ENCODE peak calls at places on chromosomes 5 and 9, in five cellular contexts. W is H9, T is neuronal stem cell, N is H1, F is mesenchymal stem cell. C is an unnamed sample.

GRCh38 chr5:157004893-157005551 is 42.0 kb upstream of the TIMD4 start:
- DNase-seq in W (no peak), T (no peak), N (no peak), F (peak), C (no peak)

GRCh38 chr9:121895836-121896544 is 197.1 kb downstream of the TTLL11 start:
- DNase-seq in W (no peak), T (no peak), N (no peak), F (no peak), C (peak)

GRCh38 chr5:69493235-69493925 is 790 bp downstream of the OCLN start:
- DNase-seq in W (peak), T (peak), N (no peak), F (peak), C (peak)

GRCh38 chr9:110994771-110995241 is 43.5 kb downstream of the LPAR1 start:
- DNase-seq in W (no peak), T (no peak), N (no peak), F (peak), C (no peak)

GRCh38 chr9:70874451-70874850 is 247.0 kb downstream of the TRPM3 start:
- DNase-seq in W (no peak), T (no peak), N (no peak), F (no peak), C (no peak)

GRCh38 chr9:125460883-125461475 is 199.4 kb downstream of the GAPVD1 start:
- DNase-seq in W (no peak), T (no peak), N (no peak), F (peak), C (no peak)

GRCh38 chr9:86955003-86955402 is 7.7 kb upstream of the GAS1 start:
- DNase-seq in W (no peak), T (no peak), N (no peak), F (no peak), C (no peak)

GRCh38 chr9:72025956-72026355 is 34.5 kb downstream of the C9orf57 start:
- DNase-seq in W (no peak), T (no peak), N (no peak), F (no peak), C (no peak)

GRCh38 chr5:127961006-127961763 is 122.4 kb upstream of the SLC12A2 start:
- DNase-seq in W (no peak), T (no peak), N (no peak), F (no peak), C (no peak)

GRCh38 chr5:157265714-157266285 is at the start of gene CYFIP2:
- DNase-seq in W (peak), T (peak), N (no peak), F (peak), C (peak)

GRCh38 chr5:530001-530400 is 5.8 kb upstream of the SLC9A3 start:
- DNase-seq in W (no peak), T (no peak), N (no peak), F (no peak), C (no peak)

GRCh38 chr9:110712955-110713354 is 44.4 kb downstream of the MUSK start:
- DNase-seq in W (no peak), T (no peak), N (no peak), F (no peak), C (no peak)

GRCh38 chr9:119689879-119690278 is 320.6 kb upstream of the BRINP1 start:
- DNase-seq in W (no peak), T (peak), N (no peak), F (no peak), C (no peak)

GRCh38 chr5:11164456-11165286 is 403.6 kb upstream of the DAP start:
- DNase-seq in W (no peak), T (no peak), N (no peak), F (no peak), C (no peak)

GRCh38 chr5:156473271-156473935 is 146.4 kb downstream of the SGCD start:
- DNase-seq in W (no peak), T (no peak), N (no peak), F (peak), C (peak)

GRCh38 chr5:42570946-42571625 is 147.8 kb downstream of the GHR start:
- DNase-seq in W (no peak), T (no peak), N (no peak), F (peak), C (no peak)

GRCh38 chr9:36144322-36145206 is 8.0 kb downstream of the GLIPR2 start:
- DNase-seq in W (no peak), T (no peak), N (no peak), F (no peak), C (no peak)

GRCh38 chr9:99489043-99489378 is 266.9 kb downstream of the SEC61B start:
- DNase-seq in W (no peak), T (no peak), N (no peak), F (peak), C (no peak)

GRCh38 chr9:105191508-105192118 is 52.8 kb upstream of the SLC44A1 start:
- DNase-seq in W (no peak), T (no peak), N (no peak), F (peak), C (no peak)

GRCh38 chr5:159097461-159098284 is 2.0 kb downstream of the EBF1 start:
- DNase-seq in W (peak), T (peak), N (no peak), F (peak), C (no peak)

GRCh38 chr9:30978000-30978399 is 1406.4 kb upstream of the ACO1 start:
- DNase-seq in W (peak), T (no peak), N (no peak), F (no peak), C (no peak)

GRCh38 chr9:116646661-116647514 is 40.2 kb upstream of the TRIM32 start:
- DNase-seq in W (no peak), T (peak), N (no peak), F (peak), C (peak)

GRCh38 chr9:70580593-70581195 is 166.2 kb upstream of the KLF9 start:
- DNase-seq in W (no peak), T (no peak), N (no peak), F (no peak), C (no peak)

GRCh38 chr5:149265559-149265958 is 6.1 kb upstream of the AFAP1L1 start:
- DNase-seq in W (no peak), T (no peak), N (no peak), F (peak), C (no peak)

GRCh38 chr9:127014210-127014609 is 99.6 kb downstream of the RALGPS1 start:
- DNase-seq in W (no peak), T (no peak), N (no peak), F (no peak), C (no peak)

GRCh38 chr5:28542968-28543367 is 1504.6 kb upstream of the CDH9 start:
- DNase-seq in W (no peak), T (no peak), N (no peak), F (peak), C (no peak)
- H2BK12ac ChIP-seq in W (no peak), T (no peak), N (no peak), F (no peak), C (no peak)

DNA sequence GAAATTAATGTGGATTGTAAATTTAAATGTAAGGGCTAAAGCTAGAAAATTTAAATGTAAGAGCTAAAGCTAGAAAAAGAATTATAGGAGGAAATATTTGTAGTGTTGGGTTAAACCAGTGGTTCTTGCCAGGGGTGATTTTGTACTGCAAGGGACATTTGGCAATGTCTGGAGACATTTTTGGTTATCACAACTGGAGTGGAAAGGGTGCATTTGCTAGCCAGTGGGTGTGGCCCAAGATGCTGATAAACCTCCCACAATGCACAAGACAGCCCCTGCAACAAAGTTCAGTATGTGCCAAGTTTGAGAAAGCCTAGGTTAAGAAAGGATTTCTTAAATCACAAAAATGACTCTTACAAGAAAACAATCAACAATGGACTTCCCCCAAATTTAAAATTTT is 31.6 kb upstream of the ELL2 start:
- DNase-seq in W (no peak), T (no peak), N (no peak), F (no peak), C (no peak)
- H3K27ac ChIP-seq in W (no peak), T (no peak), N (no peak), F (no peak), C (no peak)

DNA sequence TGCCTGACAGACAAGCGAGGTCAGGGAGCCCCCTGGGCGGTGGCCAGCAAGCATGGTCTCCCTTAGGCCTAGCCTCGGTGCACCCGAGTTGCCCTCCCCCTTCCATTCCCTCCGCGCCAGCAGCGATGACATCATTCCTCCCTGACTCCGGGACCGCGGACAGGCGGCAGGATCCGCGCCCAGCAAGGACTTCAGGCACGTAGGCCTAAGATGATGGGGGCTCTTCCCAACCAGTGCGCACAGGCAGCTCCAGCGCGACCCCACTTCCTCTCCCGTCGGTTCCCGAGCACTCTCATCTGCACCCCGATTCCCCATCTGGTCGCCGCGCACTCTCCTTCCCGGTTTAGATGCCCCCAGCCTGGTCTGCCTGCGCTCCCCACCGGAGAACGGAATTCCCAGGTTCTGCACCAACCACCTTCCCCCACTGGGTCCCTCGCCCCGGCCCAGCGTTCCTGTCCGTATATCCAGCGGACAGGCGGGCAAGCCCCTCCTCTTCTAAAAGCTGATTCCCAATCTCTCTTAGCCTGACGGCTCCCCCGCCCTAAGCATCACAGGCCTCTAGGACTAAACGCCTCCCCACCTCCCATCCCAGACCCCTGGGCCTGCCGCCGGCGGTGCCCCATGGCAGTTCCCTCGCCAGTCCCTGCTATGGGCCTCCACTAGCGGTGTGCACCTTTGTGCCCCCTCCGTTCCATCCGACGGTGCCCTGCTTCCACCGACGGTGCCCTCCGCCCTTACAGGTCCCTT is 931 bp downstream of the FAM219A start:
- DNase-seq in W (peak), T (peak), N (peak), F (peak), C (peak)
- H2BK5ac ChIP-seq in W (no peak), T (no peak), N (no peak), F (no peak), C (no peak)

GRCh38 chr9:101487443-101487855 is 46.2 kb upstream of the RNF20 start:
- DNase-seq in W (no peak), T (no peak), N (no peak), F (no peak), C (no peak)

GRCh38 chr9:101481296-101481695 is 45.7 kb upstream of the ALDOB start:
- DNase-seq in W (no peak), T (no peak), N (no peak), F (no peak), C (no peak)

GRCh38 chr9:101484046-101484445 is 48.5 kb upstream of the ALDOB start:
- DNase-seq in W (no peak), T (no peak), N (no peak), F (no peak), C (no peak)

GRCh38 chr9:101486693-101487442 is 46.8 kb upstream of the RNF20 start:
- DNase-seq in W (peak), T (peak), N (peak), F (peak), C (no peak)

GRCh38 chr9:101485873-101486692 is 47.6 kb upstream of the RNF20 start:
- DNase-seq in W (peak), T (peak), N (peak), F (peak), C (peak)
- H2BK12ac ChIP-seq in W (no peak), T (no peak), N (peak), F (no peak), C (no peak)

GRCh38 chr5:80502795-80503194 is 14.9 kb downstream of the FAM151B start:
- DNase-seq in W (no peak), T (no peak), N (no peak), F (no peak), C (no peak)
- H3K27ac ChIP-seq in W (no peak), T (no peak), N (no peak), F (no peak), C (no peak)

GRCh38 chr5:153893809-153894208 is 144.9 kb downstream of the FAM114A2 start:
- DNase-seq in W (no peak), T (no peak), N (no peak), F (no peak), C (no peak)
- H2BK5ac ChIP-seq in W (no peak), T (no peak), N (no peak), F (no peak), C (no peak)

GRCh38 chr9:5835808-5836207 is 2.9 kb upstream of the ERMP1 start:
- DNase-seq in W (no peak), T (no peak), N (no peak), F (no peak), C (no peak)
- H2BK12ac ChIP-seq in W (no peak), T (no peak), N (no peak), F (peak), C (no peak)

DNA sequence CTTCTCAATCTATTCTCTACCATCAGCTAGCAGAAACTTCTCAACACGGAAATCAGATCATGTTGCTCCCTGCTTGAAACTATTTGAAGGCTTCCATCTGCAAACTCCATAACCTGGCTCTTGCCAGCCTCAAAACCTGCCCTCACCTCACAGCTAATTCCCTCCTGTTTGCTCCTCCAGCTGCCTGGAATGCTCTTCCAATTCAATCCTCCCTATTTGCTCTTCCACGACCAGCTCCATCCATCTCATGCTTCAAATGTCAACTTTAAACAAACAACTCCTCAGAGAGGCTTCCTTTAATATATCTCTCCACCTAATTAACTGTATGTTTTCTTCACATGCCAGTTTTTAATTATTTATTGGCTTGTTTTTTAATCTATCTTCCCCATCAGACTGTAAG is 1.5 kb downstream of the PLAA start:
- DNase-seq in W (no peak), T (no peak), N (no peak), F (peak), C (no peak)
- H3K27ac ChIP-seq in W (no peak), T (no peak), N (no peak), F (no peak), C (no peak)

GRCh38 chr5:108797986-108798385 is 50.3 kb downstream of the FER start:
- DNase-seq in W (no peak), T (no peak), N (no peak), F (peak), C (no peak)

GRCh38 chr5:108798866-108799265 is 51.2 kb downstream of the FER start:
- DNase-seq in W (no peak), T (no peak), N (no peak), F (no peak), C (no peak)

GRCh38 chr5:108793207-108793606 is 45.5 kb downstream of the FER start:
- DNase-seq in W (no peak), T (no peak), N (no peak), F (no peak), C (no peak)

GRCh38 chr5:108801301-108801700 is 53.6 kb downstream of the FER start:
- DNase-seq in W (no peak), T (no peak), N (no peak), F (no peak), C (no peak)

GRCh38 chr5:108797396-108797795 is 49.7 kb downstream of the FER start:
- DNase-seq in W (no peak), T (no peak), N (no peak), F (no peak), C (no peak)
- H2BK5ac ChIP-seq in W (no peak), T (no peak), N (peak), F (no peak), C (no peak)